ENCODE peak calls at places on chromosomes 11 and 22, in nine cellular contexts. J, Q, X, A, C, D, Z, E and S are unnamed samples.

GRCh38 chr11:92423133-92423532 is 198.5 kb downstream of the FAT3 start:
- DNase-seq in J (no peak), Q (no peak), X (no peak), A (peak), C (no peak), D (no peak), Z (no peak), E (no peak), S (no peak)

GRCh38 chr11:118895093-118896039 is 11.7 kb downstream of the CXCR5 start:
- DNase-seq in J (peak), Q (no peak), X (no peak), A (no peak), C (no peak), D (no peak), Z (no peak), E (no peak), S (no peak)

GRCh38 chr11:114384487-114384886 is 15.8 kb downstream of the C11orf71 start:
- DNase-seq in J (no peak), Q (no peak), X (no peak), A (no peak), C (no peak), D (no peak), Z (no peak), E (no peak), S (no peak)

GRCh38 chr11:100273066-100273815 is 413.8 kb upstream of the ARHGAP42 start:
- DNase-seq in J (peak), Q (no peak), X (no peak), A (no peak), C (no peak), D (no peak), Z (no peak), E (no peak), S (no peak)

GRCh38 chr11:32489464-32489863 is 54.1 kb upstream of the WT1 start:
- DNase-seq in J (no peak), Q (no peak), X (no peak), A (no peak), C (no peak), D (no peak), Z (no peak), E (no peak), S (no peak)

GRCh38 chr22:39097098-39098020 is at the start of gene APOBEC3H:
- DNase-seq in J (no peak), Q (peak), X (no peak), A (no peak), C (no peak), D (no peak), Z (no peak), E (peak), S (no peak)

GRCh38 chr11:17506314-17506713 is 29.7 kb upstream of the ABCC8 start:
- DNase-seq in J (no peak), Q (no peak), X (no peak), A (no peak), C (no peak), D (no peak), Z (no peak), E (no peak), S (no peak)

GRCh38 chr22:39690901-39691620 is 120.5 kb downstream of the CACNA1I start:
- DNase-seq in J (no peak), Q (no peak), X (no peak), A (no peak), C (no peak), D (no peak), Z (no peak), E (no peak), S (no peak)

GRCh38 chr22:22689621-22690345 is 45.4 kb downstream of the GGTLC2 start:
- DNase-seq in J (no peak), Q (peak), X (no peak), A (no peak), C (no peak), D (no peak), Z (no peak), E (no peak), S (no peak)

GRCh38 chr22:32801436-32802290 is at the start of gene TIMP3:
- DNase-seq in J (peak), Q (peak), X (peak), A (peak), C (no peak), D (peak), Z (peak), E (no peak), S (no peak)

GRCh38 chr11:79525257-79525656 is 84.4 kb upstream of the TENM4 start:
- DNase-seq in J (no peak), Q (no peak), X (no peak), A (no peak), C (no peak), D (no peak), Z (no peak), E (no peak), S (no peak)

GRCh38 chr11:70073188-70073817 is 4.8 kb upstream of the ANO1 start:
- DNase-seq in J (peak), Q (peak), X (no peak), A (peak), C (no peak), D (no peak), Z (no peak), E (no peak), S (no peak)

GRCh38 chr11:69702239-69702668 is 1.6 kb downstream of the FGF19 start:
- DNase-seq in J (peak), Q (peak), X (no peak), A (no peak), C (no peak), D (no peak), Z (no peak), E (no peak), S (no peak)

GRCh38 chr11:86416494-86416893 is 41.8 kb downstream of the CCDC81 start:
- DNase-seq in J (no peak), Q (no peak), X (no peak), A (peak), C (no peak), D (no peak), Z (no peak), E (no peak), S (no peak)

GRCh38 chr11:104343578-104343977 is 179.6 kb upstream of the PDGFD start:
- DNase-seq in J (no peak), Q (no peak), X (no peak), A (peak), C (peak), D (no peak), Z (no peak), E (peak), S (no peak)

GRCh38 chr11:104028476-104028875 is 8.0 kb upstream of the DDI1 start:
- DNase-seq in J (no peak), Q (no peak), X (no peak), A (peak), C (no peak), D (no peak), Z (no peak), E (no peak), S (no peak)

GRCh38 chr11:44713022-44713421 is 13.7 kb upstream of the TSPAN18 start:
- DNase-seq in J (no peak), Q (no peak), X (no peak), A (no peak), C (no peak), D (no peak), Z (no peak), E (no peak), S (no peak)

GRCh38 chr22:37354271-37355069 is 72.2 kb downstream of the CYTH4 start:
- DNase-seq in J (no peak), Q (no peak), X (no peak), A (no peak), C (no peak), D (no peak), Z (no peak), E (no peak), S (no peak)

GRCh38 chr22:44453441-44454112 is 44.5 kb downstream of the RTL6 start:
- DNase-seq in J (peak), Q (no peak), X (no peak), A (no peak), C (no peak), D (no peak), Z (no peak), E (no peak), S (no peak)

GRCh38 chr11:90556026-90556425 is 333.2 kb upstream of the CHORDC1 start:
- DNase-seq in J (no peak), Q (no peak), X (no peak), A (no peak), C (no peak), D (no peak), Z (no peak), E (no peak), S (no peak)

GRCh38 chr11:61554172-61554988 is 26.5 kb downstream of the SYT7 start:
- DNase-seq in J (no peak), Q (no peak), X (no peak), A (no peak), C (no peak), D (no peak), Z (no peak), E (no peak), S (no peak)

GRCh38 chr11:107017104-107017432 is 1.2 kb downstream of the GUCY1A2 start:
- DNase-seq in J (no peak), Q (no peak), X (no peak), A (no peak), C (no peak), D (no peak), Z (no peak), E (no peak), S (no peak)

GRCh38 chr22:38298312-38299000 is 18.8 kb downstream of the CSNK1E start:
- DNase-seq in J (peak), Q (no peak), X (no peak), A (peak), C (no peak), D (no peak), Z (no peak), E (peak), S (peak)

GRCh38 chr11:2214527-2215229 is 43.1 kb upstream of the TH start:
- DNase-seq in J (peak), Q (peak), X (no peak), A (no peak), C (no peak), D (no peak), Z (no peak), E (no peak), S (no peak)

GRCh38 chr22:18060646-18061620 is 16.9 kb upstream of the PEX26 start:
- DNase-seq in J (peak), Q (no peak), X (no peak), A (peak), C (peak), D (no peak), Z (peak), E (no peak), S (no peak)

DNA sequence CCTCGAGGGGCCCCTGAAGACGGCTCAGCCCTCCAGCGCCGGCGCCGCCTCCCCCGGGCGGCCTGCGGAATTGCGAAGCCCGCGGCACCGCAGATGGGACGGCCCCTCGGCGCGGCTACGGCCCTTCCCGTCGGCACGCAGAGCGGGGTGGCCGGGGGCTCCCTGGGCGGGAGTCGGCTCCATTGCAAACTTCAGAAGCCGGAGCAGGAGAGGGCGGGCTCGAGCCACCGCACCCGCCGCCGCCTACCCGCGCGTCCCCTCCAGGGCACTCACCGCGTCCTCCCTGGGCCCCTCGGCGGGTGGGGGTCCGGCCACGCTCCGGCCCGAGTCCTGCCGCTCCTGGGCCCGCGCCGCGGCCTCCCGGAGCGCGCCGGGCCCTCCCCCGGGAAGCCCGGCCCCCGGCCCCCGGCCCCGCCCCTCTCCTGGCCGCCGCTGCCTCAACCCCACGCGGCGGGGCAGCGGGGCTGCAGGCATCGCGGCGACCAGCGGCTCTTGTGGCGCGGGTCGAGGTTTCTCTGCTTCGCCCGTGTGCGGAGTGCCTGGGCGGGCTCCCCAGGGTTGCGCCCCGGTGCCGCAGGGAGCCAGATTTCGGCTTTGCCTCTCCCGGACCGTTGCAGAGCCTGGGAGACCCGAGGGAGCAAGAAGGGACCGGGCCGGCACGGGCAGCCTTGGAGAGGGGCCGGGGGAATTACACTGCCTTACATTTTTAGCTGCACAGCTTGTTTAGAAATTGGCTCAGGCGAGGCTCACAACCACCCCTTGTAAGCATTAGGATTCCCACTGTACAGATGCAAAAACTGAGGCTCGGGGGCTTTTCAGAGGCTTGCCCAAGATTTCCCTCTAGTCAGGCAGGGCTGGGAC is at the start of gene PACSIN3:
- DNase-seq in J (peak), Q (peak), X (no peak), A (peak), C (peak), D (peak), Z (peak), E (no peak), S (peak)
- TF ChIP-seq POLR2A in J (no peak), Q (no peak), X (peak), A (no peak), C (peak), D (peak), Z (no peak), E (peak), S (peak)

GRCh38 chr11:65125197-65126056 is 3.3 kb downstream of the MRPL49 start:
- DNase-seq in J (no peak), Q (peak), X (no peak), A (no peak), C (no peak), D (no peak), Z (no peak), E (no peak), S (no peak)

GRCh38 chr11:65128182-65129145 is 5.9 kb downstream of the SYVN1 start:
- DNase-seq in J (peak), Q (peak), X (no peak), A (no peak), C (no peak), D (no peak), Z (no peak), E (no peak), S (no peak)

GRCh38 chr11:65129649-65130441 is 4.5 kb downstream of the SYVN1 start:
- DNase-seq in J (peak), Q (peak), X (no peak), A (no peak), C (no peak), D (no peak), Z (no peak), E (no peak), S (no peak)

GRCh38 chr11:65126624-65127274 is 4.6 kb downstream of the MRPL49 start:
- DNase-seq in J (no peak), Q (peak), X (no peak), A (no peak), C (no peak), D (no peak), Z (no peak), E (no peak), S (no peak)

DNA sequence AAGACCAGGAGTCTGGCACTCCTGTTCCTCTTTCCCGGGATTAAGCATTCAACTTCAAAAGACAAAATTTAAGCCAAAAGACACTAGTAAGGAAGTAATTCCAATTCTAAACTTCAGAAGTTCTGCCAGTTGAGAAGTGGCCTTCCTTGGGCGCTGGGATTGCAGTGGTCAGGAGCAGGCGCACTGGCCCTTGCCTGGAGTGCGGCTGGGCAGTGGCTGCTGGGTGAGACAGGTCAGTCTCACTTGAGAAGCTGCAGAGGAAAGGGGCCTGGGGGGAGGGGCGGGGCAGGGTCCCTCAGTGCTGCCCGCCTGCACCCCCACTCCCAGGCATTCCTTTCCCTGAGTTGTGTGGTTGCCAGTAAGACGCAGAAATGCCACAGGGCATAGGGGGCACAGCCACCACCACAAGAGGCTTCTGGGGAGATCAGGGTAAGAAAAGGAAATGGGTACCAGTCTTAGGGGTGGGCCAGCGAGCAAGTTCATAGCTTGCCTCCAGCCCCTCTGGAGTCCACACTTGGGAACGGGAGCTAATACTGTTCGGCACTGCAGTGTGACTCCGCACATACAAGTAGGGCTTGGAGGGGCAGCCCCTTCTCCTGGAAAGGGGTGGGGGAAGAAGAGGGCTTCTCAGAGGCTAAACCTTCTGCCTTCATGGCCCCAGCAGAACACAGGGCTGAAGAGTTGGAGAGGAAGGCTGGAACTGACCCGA is 5.5 kb downstream of the MRPL49 start:
- DNase-seq in J (no peak), Q (peak), X (no peak), A (no peak), C (no peak), D (no peak), Z (no peak), E (no peak), S (no peak)
- TF ChIP-seq POLR2A in J (no peak), Q (no peak), X (no peak), A (no peak), C (no peak), D (no peak), Z (no peak), E (no peak), S (no peak)

GRCh38 chr11:62787005-62787759 is at the start of gene TMEM179B:
- DNase-seq in J (peak), Q (peak), X (peak), A (peak), C (peak), D (peak), Z (peak), E (peak), S (peak)

GRCh38 chr11:62789576-62789975 is 2.2 kb downstream of the TMEM223 start:
- DNase-seq in J (no peak), Q (no peak), X (no peak), A (no peak), C (no peak), D (no peak), Z (no peak), E (no peak), S (no peak)

GRCh38 chr11:62786318-62787004 is 741 bp upstream of the TMEM179B start:
- DNase-seq in J (peak), Q (peak), X (peak), A (peak), C (peak), D (peak), Z (peak), E (peak), S (peak)

GRCh38 chr11:62791501-62792192 is at the start of gene TMEM223:
- DNase-seq in J (peak), Q (peak), X (peak), A (peak), C (peak), D (peak), Z (peak), E (peak), S (peak)

GRCh38 chr11:62788991-62789390 is 1.8 kb downstream of the TMEM179B start:
- DNase-seq in J (no peak), Q (no peak), X (no peak), A (no peak), C (no peak), D (no peak), Z (no peak), E (no peak), S (no peak)
- TF ChIP-seq POLR2A in J (no peak), Q (no peak), X (no peak), A (no peak), C (no peak), D (no peak), Z (no peak), E (no peak), S (no peak)

DNA sequence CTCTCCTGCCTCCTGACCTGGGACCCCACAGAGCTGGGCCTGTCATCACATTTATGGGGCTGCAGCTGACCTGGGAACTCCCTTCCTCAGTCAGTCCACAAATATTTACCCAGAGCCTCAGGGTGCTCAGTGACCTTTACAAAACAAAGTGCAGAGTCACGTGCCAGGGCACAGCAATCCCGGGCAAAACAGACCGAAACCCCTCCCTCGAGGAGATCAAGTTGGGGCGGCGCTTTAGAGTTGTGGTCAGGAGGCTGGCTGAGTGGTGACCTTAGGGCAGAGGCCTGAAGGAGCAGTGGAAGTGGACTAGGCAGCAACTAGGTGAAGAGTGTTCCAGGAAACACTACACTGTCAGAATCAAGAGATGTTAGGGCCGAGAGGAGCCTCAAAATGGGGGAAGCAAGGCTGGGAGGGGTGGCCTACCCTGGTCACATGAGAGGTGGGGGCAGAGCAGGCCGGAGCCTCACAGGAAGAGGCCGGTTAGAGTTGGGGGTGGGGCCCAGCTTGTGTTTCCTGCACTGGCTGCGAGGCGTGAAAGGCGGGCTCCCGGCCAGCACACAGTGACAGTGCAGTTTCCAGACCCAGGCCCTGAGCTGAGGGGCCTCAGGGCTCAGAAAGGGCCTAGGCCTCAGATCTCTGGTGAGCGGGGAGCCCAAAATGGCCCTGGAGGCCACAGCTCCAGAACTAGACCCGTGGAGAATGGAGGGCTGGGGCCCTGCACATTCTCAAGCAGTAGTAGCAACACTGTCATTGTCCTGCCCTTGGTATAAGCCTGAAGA is 3.7 kb upstream of the NEAT1 start:
- DNase-seq in J (peak), Q (peak), X (peak), A (peak), C (peak), D (peak), Z (peak), E (peak), S (peak)
- TF ChIP-seq POLR2A in J (peak), Q (peak), X (peak), A (peak), C (no peak), D (peak), Z (no peak), E (peak), S (no peak)

DNA sequence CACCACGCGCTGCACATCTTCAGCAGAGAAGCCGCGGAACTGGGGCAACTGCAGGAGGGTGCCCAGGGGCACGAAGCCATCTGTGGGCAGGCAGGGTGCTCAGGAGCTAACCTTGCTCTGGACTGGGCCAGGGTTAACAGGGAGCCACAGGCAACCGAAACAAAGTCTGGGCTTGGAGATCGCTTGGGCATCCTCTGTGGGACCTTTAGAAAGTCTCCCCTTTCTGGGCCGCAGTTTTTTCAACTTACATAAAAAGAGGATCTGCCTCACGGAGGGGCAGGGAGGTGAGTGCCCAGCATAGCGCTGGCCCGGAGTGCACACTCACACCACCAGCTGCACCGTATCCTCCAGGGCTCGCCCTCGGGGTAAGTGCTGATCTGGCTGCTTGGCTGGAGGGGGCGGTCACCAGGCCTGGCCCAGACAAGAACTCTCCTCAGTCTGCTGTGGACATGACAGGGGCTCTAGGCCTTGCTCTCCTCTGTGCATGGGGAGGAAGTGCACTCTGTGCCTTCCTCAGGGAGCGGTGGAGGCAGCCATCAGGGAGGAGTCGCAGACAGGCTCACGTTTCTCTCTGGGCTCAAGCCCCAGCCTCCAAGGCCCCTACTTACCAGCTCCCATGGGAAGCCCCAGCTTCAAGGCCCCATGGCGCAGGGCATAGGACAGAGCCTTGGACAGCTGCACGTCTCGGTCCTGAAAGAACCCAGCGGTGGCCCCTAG is 937 bp downstream of the TRPT1 start:
- DNase-seq in J (peak), Q (peak), X (no peak), A (no peak), C (no peak), D (no peak), Z (no peak), E (no peak), S (no peak)
- TF ChIP-seq POLR2A in J (no peak), Q (no peak), X (no peak), A (no peak), C (peak), D (no peak), Z (no peak), E (no peak), S (no peak)